ENCODE peak calls at places on chromosome 11, in four cellular contexts. Z, Y, D and E are unnamed samples.

GRCh38 chr11:110295086-110295485 is 1.3 kb downstream of the RDX start:
- DNase-seq in Z (no peak), Y (no peak), D (no peak), E (no peak)

GRCh38 chr11:109309153-109309552 is 112.8 kb upstream of the C11orf87 start:
- DNase-seq in Z (no peak), Y (no peak), D (no peak), E (no peak)

GRCh38 chr11:88414385-88414861 is 76.9 kb upstream of the CTSC start:
- DNase-seq in Z (no peak), Y (peak; percentile 52), D (peak; percentile 86), E (no peak)

GRCh38 chr11:41522391-41522790 is 62.9 kb upstream of the LRRC4C start:
- DNase-seq in Z (no peak), Y (no peak), D (no peak), E (no peak)

GRCh38 chr11:129458756-129459535 is 83.3 kb downstream of the BARX2 start:
- DNase-seq in Z (peak; percentile 71), Y (no peak), D (no peak), E (no peak)

GRCh38 chr11:106917973-106918372 is 100.3 kb downstream of the GUCY1A2 start:
- DNase-seq in Z (no peak), Y (no peak), D (no peak), E (peak; percentile 4)

GRCh38 chr11:71055925-71056324 is 196.5 kb downstream of the SHANK2 start:
- DNase-seq in Z (no peak), Y (no peak), D (no peak), E (no peak)

GRCh38 chr11:134359646-134360045 is 27.9 kb downstream of the GLB1L2 start:
- DNase-seq in Z (no peak), Y (no peak), D (no peak), E (no peak)

GRCh38 chr11:35964846-35965245 is 21.0 kb downstream of the LDLRAD3 start:
- DNase-seq in Z (no peak), Y (no peak), D (no peak), E (no peak)

GRCh38 chr11:13691296-13691899 is 22.9 kb downstream of the FAR1 start:
- DNase-seq in Z (no peak), Y (no peak), D (peak; percentile 42), E (no peak)

GRCh38 chr11:124078591-124078990 is 36.7 kb upstream of the VWA5A start:
- DNase-seq in Z (no peak), Y (no peak), D (no peak), E (no peak)

GRCh38 chr11:65334696-65335295 is 1.1 kb downstream of the DPF2 start:
- DNase-seq in Z (no peak), Y (no peak), D (no peak), E (no peak)

GRCh38 chr11:35083181-35084061 is 55.5 kb upstream of the CD44 start:
- DNase-seq in Z (no peak), Y (peak; percentile 55), D (peak; percentile 88), E (peak; percentile 73)

GRCh38 chr11:92632510-92632909 is 336.9 kb upstream of the MTNR1B start:
- DNase-seq in Z (no peak), Y (no peak), D (no peak), E (no peak)

GRCh38 chr11:36235750-36236149 is 53.5 kb downstream of the COMMD9 start:
- DNase-seq in Z (no peak), Y (no peak), D (no peak), E (no peak)

GRCh38 chr11:99693941-99694492 is 673.3 kb downstream of the CNTN5 start:
- DNase-seq in Z (no peak), Y (no peak), D (peak; percentile 81), E (no peak)

GRCh38 chr11:120137187-120137610 is 714 bp downstream of the TRIM29 start:
- DNase-seq in Z (peak; percentile 67), Y (no peak), D (no peak), E (no peak)

GRCh38 chr11:14373941-14374646 is 15.1 kb upstream of the RRAS2 start:
- DNase-seq in Z (no peak), Y (no peak), D (peak; percentile 46), E (no peak)

GRCh38 chr11:102476812-102477211 is 24.2 kb upstream of the TMEM123 start:
- DNase-seq in Z (no peak), Y (peak; percentile 80), D (no peak), E (no peak)

GRCh38 chr11:87425391-87425790 is 387.7 kb downstream of the TMEM135 start:
- DNase-seq in Z (no peak), Y (no peak), D (no peak), E (no peak)

GRCh38 chr11:22521226-22521625 is 104.4 kb downstream of the FANCF start:
- DNase-seq in Z (no peak), Y (no peak), D (no peak), E (no peak)

DNA sequence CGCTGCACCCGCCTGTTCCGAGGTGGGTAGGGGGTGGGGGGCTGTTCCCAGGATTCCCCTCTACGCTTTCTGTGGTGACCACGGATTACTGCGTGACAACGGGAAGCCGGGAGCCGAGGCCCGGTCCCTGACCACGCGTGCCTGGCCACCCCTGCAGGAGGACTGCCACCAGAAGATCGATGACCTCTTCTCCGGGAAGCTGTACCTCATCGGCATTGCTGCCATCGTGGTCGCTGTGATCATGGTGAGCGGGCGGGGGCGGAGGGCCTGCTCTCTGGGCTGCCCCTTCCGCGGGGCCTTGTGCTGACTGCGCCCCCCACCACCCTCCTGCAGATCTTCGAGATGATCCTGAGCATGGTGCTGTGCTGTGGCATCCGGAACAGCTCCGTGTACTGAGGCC is 4.1 kb upstream of the TSSC4 start:
- DNase-seq in Z (no peak), Y (no peak), D (no peak), E (no peak)
- TF ChIP-seq CTCF in Z (no peak), Y (no peak), D (no peak), E (no peak)

GRCh38 chr11:44978961-44979331 is 28.3 kb upstream of the TP53I11 start:
- DNase-seq in Z (no peak), Y (peak; percentile 78), D (no peak), E (no peak)
- TF ChIP-seq CTCF in Z (no peak), Y (no peak), D (no peak), E (no peak)

GRCh38 chr11:114216804-114217195 is 79.4 kb upstream of the NNMT start:
- DNase-seq in Z (no peak), Y (no peak), D (no peak), E (no peak)
- TF ChIP-seq CTCF in Z (no peak), Y (no peak), D (no peak), E (no peak)

GRCh38 chr11:16881766-16882165 is 132.4 kb downstream of the PLEKHA7 start:
- DNase-seq in Z (no peak), Y (no peak), D (no peak), E (no peak)

GRCh38 chr11:16881074-16881709 is 133.0 kb downstream of the PLEKHA7 start:
- DNase-seq in Z (no peak), Y (peak; percentile 57), D (no peak), E (no peak)

GRCh38 chr11:16880184-16880583 is 134.0 kb downstream of the PLEKHA7 start:
- DNase-seq in Z (no peak), Y (no peak), D (no peak), E (no peak)

GRCh38 chr11:16879690-16880089 is 134.5 kb downstream of the PLEKHA7 start:
- DNase-seq in Z (no peak), Y (no peak), D (no peak), E (no peak)

GRCh38 chr11:16883179-16883578 is 131.0 kb downstream of the PLEKHA7 start:
- DNase-seq in Z (no peak), Y (no peak), D (no peak), E (no peak)
- TF ChIP-seq CTCF in Z (no peak), Y (no peak), D (no peak), E (peak; percentile 6)

GRCh38 chr11:47248664-47249377 is at the start of gene ACP2:
- DNase-seq in Z (peak; percentile 90), Y (peak; percentile 87), D (peak; percentile 90), E (peak; percentile 86)
- TF ChIP-seq CTCF in Z (peak; percentile 33), Y (no peak), D (peak; percentile 20), E (peak; percentile 55)

GRCh38 chr11:82355313-82355823 is 378.3 kb downstream of the FAM181B start:
- DNase-seq in Z (no peak), Y (no peak), D (no peak), E (no peak)
- TF ChIP-seq CTCF in Z (no peak), Y (no peak), D (no peak), E (no peak)

GRCh38 chr11:66639066-66639813 is 737 bp downstream of the RBM4 start:
- DNase-seq in Z (no peak), Y (peak; percentile 40), D (peak; percentile 55), E (no peak)
- TF ChIP-seq CTCF in Z (peak; percentile 45), Y (no peak), D (peak; percentile 15), E (no peak)

GRCh38 chr11:61954106-61955030 is 4.2 kb downstream of the BEST1 start:
- DNase-seq in Z (peak; percentile 62), Y (no peak), D (no peak), E (no peak)

GRCh38 chr11:61952882-61953281 is 2.7 kb downstream of the BEST1 start:
- DNase-seq in Z (no peak), Y (no peak), D (no peak), E (no peak)

GRCh38 chr11:61956191-61957027 is 6.3 kb downstream of the BEST1 start:
- DNase-seq in Z (no peak), Y (no peak), D (no peak), E (no peak)

GRCh38 chr11:61955416-61956135 is 5.4 kb downstream of the BEST1 start:
- DNase-seq in Z (peak; percentile 62), Y (no peak), D (no peak), E (no peak)

GRCh38 chr11:61955031-61955415 is 4.9 kb downstream of the BEST1 start:
- DNase-seq in Z (peak; percentile 68), Y (peak; percentile 62), D (peak; percentile 95), E (no peak)
- TF ChIP-seq CTCF in Z (no peak), Y (no peak), D (peak; percentile 28), E (no peak)

GRCh38 chr11:49302360-49302759 is 94.0 kb upstream of the FOLH1 start:
- DNase-seq in Z (no peak), Y (no peak), D (no peak), E (no peak)
- TF ChIP-seq CTCF in Z (peak; percentile 32), Y (no peak), D (no peak), E (no peak)

GRCh38 chr11:32489464-32489863 is 54.1 kb upstream of the WT1 start:
- DNase-seq in Z (no peak), Y (no peak), D (no peak), E (no peak)

GRCh38 chr11:32485733-32486132 is 50.4 kb upstream of the WT1 start:
- DNase-seq in Z (no peak), Y (no peak), D (no peak), E (no peak)

DNA sequence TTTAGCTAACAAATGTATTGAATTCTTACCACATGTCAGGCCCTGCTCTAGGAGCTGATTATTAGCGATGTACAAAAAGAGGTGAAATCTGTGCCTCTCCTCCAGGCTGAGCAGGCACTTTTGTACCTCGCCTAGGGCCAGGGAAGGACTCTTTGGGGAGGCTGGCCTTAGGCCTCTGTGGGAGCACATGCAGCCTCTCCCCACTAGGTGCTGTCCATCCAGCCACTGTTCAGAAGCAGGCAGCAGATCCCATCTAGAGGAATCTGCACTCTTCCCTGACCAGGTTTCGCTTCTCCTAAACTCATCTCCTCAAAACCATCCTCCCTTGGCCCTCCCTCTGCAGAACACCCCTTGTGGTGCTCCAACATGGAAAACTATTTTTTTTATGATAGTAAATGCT is 51.9 kb upstream of the WT1 start:
- DNase-seq in Z (no peak), Y (no peak), D (no peak), E (no peak)
- TF ChIP-seq CTCF in Z (peak; percentile 53), Y (no peak), D (peak; percentile 44), E (no peak)